ENCODE peak calls at places on chromosomes 16 and 17, in seven cellular contexts. D is stimulated activated CD8-positive, alpha-beta memory T cell treated with anti-CD3 and anti-CD28 coated beads, Interleukin-7, amount 100 ng/mL, for 4 hours; O is endodermal cell; P is T-helper 1 cell; B is cerebellar cortex; I is activated naive CD4-positive, alpha-beta T cell treated with Interleukin-2 at 50 U/mL for 16 hours; W is NCI-H774. F is an unnamed sample.

GRCh38 chr17:44502598-44503079 is 567 bp downstream of the GPATCH8 start:
- DNase-seq in I (no peak), O (no peak), P (no peak), W (no peak), D (no peak), B (peak), F (no peak)

GRCh38 chr16:20380782-20381181 is 23.8 kb downstream of the PDILT start:
- DNase-seq in I (no peak), P (no peak), W (no peak), D (no peak), O (no peak), B (no peak), F (no peak)

GRCh38 chr16:14004719-14005315 is 66.3 kb upstream of the MRTFB start:
- DNase-seq in O (no peak), P (no peak), B (peak), I (no peak), D (no peak), W (no peak), F (no peak)

GRCh38 chr17:64685705-64686104 is 23.6 kb upstream of the SMURF2 start:
- DNase-seq in P (no peak), B (no peak), D (no peak), O (no peak), W (no peak), I (no peak), F (no peak)

GRCh38 chr17:73545109-73545508 is 99.1 kb downstream of the SDK2 start:
- DNase-seq in W (no peak), O (no peak), P (no peak), B (no peak), D (no peak), I (no peak), F (no peak)

GRCh38 chr16:57485916-57486857 is at the start of gene DOK4:
- DNase-seq in W (peak), P (peak), I (peak), D (peak), O (peak), B (peak), F (peak)

GRCh38 chr16:30748634-30749445 is 615 bp downstream of the PHKG2 start:
- DNase-seq in W (no peak), D (no peak), P (peak), O (peak), B (no peak), I (peak), F (no peak)

GRCh38 chr16:80705596-80705995 is 98.8 kb downstream of the CDYL2 start:
- DNase-seq in B (no peak), O (no peak), I (no peak), D (no peak), W (no peak), P (no peak), F (no peak)

GRCh38 chr17:34465756-34466155 is 102.7 kb upstream of the CCL1 start:
- DNase-seq in P (no peak), W (no peak), B (peak), O (no peak), D (no peak), I (no peak), F (no peak)

GRCh38 chr17:44627513-44627912 is 28.8 kb upstream of the MEIOC start:
- DNase-seq in P (no peak), D (no peak), I (no peak), B (no peak), O (peak), W (no peak), F (no peak)

GRCh38 chr16:71675380-71675779 is 49.1 kb downstream of the PHLPP2 start:
- DNase-seq in I (no peak), D (no peak), W (no peak), O (no peak), P (no peak), B (no peak), F (no peak)

GRCh38 chr17:29357821-29358232 is 32.3 kb upstream of the TAOK1 start:
- DNase-seq in W (no peak), D (no peak), P (no peak), B (no peak), O (no peak), I (no peak), F (no peak)

GRCh38 chr16:57314161-57314785 is 29.8 kb upstream of the PLLP start:
- DNase-seq in D (no peak), B (no peak), I (no peak), P (no peak), O (no peak), W (no peak), F (no peak)

GRCh38 chr16:85768225-85768624 is 17.3 kb upstream of the C16orf74 start:
- DNase-seq in O (peak), W (no peak), D (no peak), P (no peak), I (no peak), B (no peak), F (no peak)

GRCh38 chr16:88014201-88014781 is 63.1 kb downstream of the BANP start:
- DNase-seq in B (no peak), P (no peak), W (no peak), O (peak), D (no peak), I (no peak), F (no peak)

GRCh38 chr16:31138621-31139578 is 3.4 kb upstream of the PRSS8 start:
- DNase-seq in O (peak), I (no peak), P (no peak), D (no peak), W (no peak), B (no peak), F (no peak)

GRCh38 chr16:15548482-15548891 is 94.5 kb downstream of the MARF1 start:
- DNase-seq in P (no peak), B (no peak), W (no peak), O (peak), D (no peak), I (no peak), F (no peak)

GRCh38 chr16:59047114-59047513 is 313.0 kb upstream of the GOT2 start:
- DNase-seq in W (no peak), B (no peak), O (peak), D (no peak), I (no peak), P (no peak), F (no peak)

GRCh38 chr16:711548-712320 is 3.2 kb upstream of the METRN start:
- DNase-seq in O (peak), I (peak), W (no peak), D (peak), P (peak), B (peak), F (peak)

GRCh38 chr17:66351053-66351452 is 48.6 kb downstream of the PRKCA start:
- DNase-seq in O (no peak), D (no peak), I (no peak), B (no peak), P (no peak), W (no peak), F (no peak)

GRCh38 chr17:61307905-61308886 is 91.4 kb upstream of the TBX2 start:
- DNase-seq in B (no peak), O (peak), I (no peak), D (no peak), W (no peak), P (no peak), F (no peak)

GRCh38 chr16:80899804-80900592 is 95.6 kb upstream of the CDYL2 start:
- DNase-seq in D (no peak), I (no peak), P (no peak), O (peak), B (peak), W (no peak), F (no peak)

GRCh38 chr16:72317378-72317777 is 145.4 kb upstream of the PMFBP1 start:
- DNase-seq in B (peak), I (no peak), P (no peak), W (no peak), O (no peak), D (no peak), F (peak)